ENCODE peak calls at places on chromosome 11, in seven cellular contexts. Z is HCT116; P is AG09309; W is RWPE1; G is neural crest cell; L is astrocyte; N is CD8-positive, alpha-beta T cell. U is an unnamed sample.

GRCh38 chr11:115067471-115067870 is 389.1 kb downstream of the NXPE2 start:
- DNase-seq in Z (no peak), P (no peak), W (no peak), G (no peak), L (no peak), N (no peak), U (no peak)

GRCh38 chr11:103582351-103582909 is 454.0 kb upstream of the DDI1 start:
- DNase-seq in Z (no peak), P (no peak), W (no peak), G (no peak), L (no peak), N (no peak), U (no peak)

GRCh38 chr11:3220101-3220500 is 1.5 kb upstream of the MRGPRG start:
- DNase-seq in Z (no peak), P (no peak), W (no peak), G (no peak), L (no peak), N (no peak), U (no peak)

GRCh38 chr11:70192666-70193410 is 10.3 kb upstream of the FADD start:
- DNase-seq in Z (no peak), P (no peak), W (no peak), G (no peak), L (no peak), N (no peak), U (no peak)

GRCh38 chr11:70712471-70712870 is 314.1 kb downstream of the CTTN start:
- DNase-seq in Z (no peak), P (no peak), W (no peak), G (no peak), L (no peak), N (no peak), U (peak; percentile 1)

GRCh38 chr11:15127341-15127740 is 12.6 kb downstream of the INSC start:
- DNase-seq in Z (no peak), P (peak; percentile 57), W (no peak), G (no peak), L (peak; percentile 58), N (no peak), U (peak; percentile 75)

GRCh38 chr11:44138980-44139379 is 43.5 kb downstream of the EXT2 start:
- DNase-seq in Z (no peak), P (no peak), W (no peak), G (no peak), L (peak; percentile 4), N (no peak), U (peak; percentile 5)

GRCh38 chr11:44515085-44515484 is 50.4 kb upstream of the CD82 start:
- DNase-seq in Z (no peak), P (no peak), W (no peak), G (no peak), L (no peak), N (no peak), U (peak; percentile 12)

GRCh38 chr11:14359573-14360031 is 619 bp upstream of the RRAS2 start:
- DNase-seq in Z (no peak), P (no peak), W (no peak), G (no peak), L (no peak), N (no peak), U (no peak)

GRCh38 chr11:34512810-34513673 is 552 bp downstream of the ELF5 start:
- DNase-seq in Z (peak; percentile 62), P (no peak), W (peak; percentile 53), G (peak; percentile 66), L (peak; percentile 18), N (peak; percentile 28), U (peak; percentile 48)

GRCh38 chr11:81211050-81211449 is 1522.6 kb downstream of the FAM181B start:
- DNase-seq in Z (no peak), P (no peak), W (no peak), G (no peak), L (no peak), N (no peak), U (no peak)

GRCh38 chr11:66070604-66071325 is 693 bp downstream of the PACS1 start:
- DNase-seq in Z (no peak), P (no peak), W (peak; percentile 31), G (peak; percentile 30), L (no peak), N (no peak), U (peak; percentile 53)

GRCh38 chr11:97657852-97658251 is 1268.0 kb downstream of the JRKL start:
- DNase-seq in Z (no peak), P (no peak), W (no peak), G (no peak), L (no peak), N (no peak), U (no peak)

GRCh38 chr11:27187075-27187847 is 146.6 kb downstream of the BBOX1 start:
- DNase-seq in Z (no peak), P (no peak), W (no peak), G (no peak), L (no peak), N (no peak), U (no peak)

GRCh38 chr11:133127746-133128145 is 404.6 kb downstream of the OPCML start:
- DNase-seq in Z (no peak), P (no peak), W (no peak), G (no peak), L (no peak), N (no peak), U (no peak)

GRCh38 chr11:73404506-73405145 is 28.4 kb downstream of the RELT start:
- DNase-seq in Z (no peak), P (no peak), W (no peak), G (no peak), L (no peak), N (no peak), U (no peak)

GRCh38 chr11:73405146-73405510 is 28.9 kb downstream of the RELT start:
- DNase-seq in Z (no peak), P (no peak), W (no peak), G (no peak), L (no peak), N (no peak), U (no peak)

GRCh38 chr11:73402834-73403185 is 26.6 kb downstream of the RELT start:
- DNase-seq in Z (no peak), P (no peak), W (no peak), G (no peak), L (no peak), N (no peak), U (no peak)

GRCh38 chr11:73403541-73403940 is 27.3 kb downstream of the RELT start:
- DNase-seq in Z (no peak), P (no peak), W (no peak), G (no peak), L (no peak), N (no peak), U (no peak)

GRCh38 chr11:73404048-73404447 is 27.8 kb downstream of the RELT start:
- DNase-seq in Z (peak; percentile 28), P (no peak), W (peak; percentile 45), G (peak; percentile 42), L (no peak), N (no peak), U (peak; percentile 49)
- TF ChIP-seq CTCF in Z (peak; percentile 63), P (peak; percentile 85), W (peak; percentile 23), G (peak; percentile 62), L (peak; percentile 45), N (no peak), U (peak; percentile 76)

GRCh38 chr11:63832336-63832735 is 6.6 kb upstream of the MARK2 start:
- DNase-seq in Z (no peak), P (no peak), W (no peak), G (no peak), L (no peak), N (no peak), U (no peak)

GRCh38 chr11:63833048-63833447 is 5.9 kb upstream of the MARK2 start:
- DNase-seq in Z (no peak), P (no peak), W (no peak), G (no peak), L (no peak), N (no peak), U (no peak)

GRCh38 chr11:63831326-63831725 is 7.6 kb upstream of the MARK2 start:
- DNase-seq in Z (no peak), P (no peak), W (no peak), G (no peak), L (no peak), N (no peak), U (no peak)

GRCh38 chr11:63826471-63827190 is 12.3 kb upstream of the MARK2 start:
- DNase-seq in Z (no peak), P (no peak), W (no peak), G (no peak), L (no peak), N (no peak), U (no peak)

DNA sequence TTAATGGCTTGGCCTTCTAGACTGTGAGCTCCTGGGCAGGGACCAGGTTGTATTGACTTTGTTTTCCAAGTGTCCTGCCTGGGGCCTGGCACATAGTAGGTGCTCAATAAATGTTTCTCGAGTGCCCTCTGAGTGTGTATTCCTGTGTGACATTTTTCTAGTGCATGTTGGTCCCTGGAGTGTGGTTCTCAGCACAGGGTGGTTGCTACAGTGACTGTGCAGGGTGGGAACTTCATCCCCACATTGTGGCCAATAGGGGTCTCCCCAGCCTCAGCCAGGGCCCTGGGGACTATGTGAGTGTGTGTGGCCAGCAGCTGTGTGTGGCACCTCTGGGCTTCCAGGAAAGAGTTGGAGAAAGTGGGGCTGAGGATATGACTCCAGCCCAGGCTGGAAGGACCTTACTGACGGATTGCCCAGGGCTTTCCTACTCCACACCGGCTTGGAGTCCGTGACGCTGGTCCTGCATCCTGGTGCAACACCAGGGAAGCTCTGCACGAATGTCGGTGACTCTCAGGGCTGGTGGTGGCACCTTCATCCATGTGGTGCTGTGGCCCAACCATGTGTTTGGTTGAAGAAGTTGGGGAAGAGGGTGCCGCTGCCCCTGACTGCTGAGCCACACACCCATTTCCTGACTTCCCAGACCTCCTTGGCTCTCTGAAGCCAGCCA is 9.0 kb upstream of the MARK2 start:
- DNase-seq in Z (no peak), P (no peak), W (no peak), G (peak; percentile 29), L (no peak), N (no peak), U (peak; percentile 18)
- TF ChIP-seq CTCF in Z (peak; percentile 35), P (peak; percentile 38), W (no peak), G (peak; percentile 41), L (no peak), N (no peak), U (peak; percentile 9)

GRCh38 chr11:17864478-17864941 is 129.9 kb downstream of the KCNC1 start:
- DNase-seq in Z (no peak), P (no peak), W (peak; percentile 20), G (no peak), L (no peak), N (no peak), U (no peak)
- TF ChIP-seq CTCF in Z (peak; percentile 16), P (peak; percentile 44), W (peak; percentile 75), G (peak; percentile 77), L (peak; percentile 47), N (no peak), U (peak; percentile 31)

DNA sequence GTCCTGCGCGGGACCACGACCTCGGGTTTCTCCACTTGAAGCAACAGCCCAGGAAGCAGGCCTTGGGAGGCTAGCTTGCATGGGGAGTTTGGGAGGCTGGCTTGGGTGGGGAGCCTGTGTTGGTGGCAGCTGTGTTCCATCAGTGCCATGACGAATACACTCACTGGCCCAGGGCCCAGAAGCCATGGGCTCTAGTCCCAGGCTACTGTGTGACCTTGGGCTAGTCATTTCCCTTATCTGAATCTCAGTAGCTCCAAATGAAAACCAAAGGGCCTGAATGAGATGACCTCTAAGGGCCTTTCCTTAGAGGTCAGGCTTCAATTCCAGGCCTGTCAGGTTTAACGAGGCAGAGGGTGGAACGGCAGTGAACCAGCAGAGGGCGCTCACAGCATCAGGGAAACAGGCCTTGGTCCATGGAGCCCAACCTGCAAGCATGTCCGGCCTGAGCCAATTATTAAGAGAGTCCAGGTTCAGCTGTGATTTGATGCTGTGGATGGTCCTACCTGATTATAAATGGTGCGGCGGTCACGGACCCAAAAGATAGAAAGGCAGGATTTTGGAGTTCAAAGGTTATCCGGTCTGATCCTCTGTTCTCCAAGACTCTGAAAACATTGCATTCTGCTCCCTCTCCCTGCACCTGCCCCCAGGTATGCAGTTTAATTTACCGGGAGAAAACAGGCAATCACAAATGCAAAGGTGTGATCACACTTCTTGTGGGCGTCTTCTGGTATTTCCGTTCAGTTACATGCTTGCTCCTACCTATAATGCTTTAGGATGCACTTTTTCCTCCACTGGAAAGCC is 15.9 kb downstream of the PTPN5 start:
- DNase-seq in Z (peak; percentile 64), P (no peak), W (peak; percentile 38), G (peak; percentile 87), L (peak; percentile 5), N (peak; percentile 29), U (peak; percentile 59)
- TF ChIP-seq CTCF in Z (peak; percentile 78), P (peak; percentile 74), W (peak; percentile 58), G (peak; percentile 88), L (peak; percentile 65), N (peak; percentile 52), U (peak; percentile 51)